ENCODE peak calls at places on chromosomes 16 and 17, in seven cellular contexts. O, C, T, G, H, L and W are unnamed samples.

GRCh38 chr16:54366943-54367342 is 80.4 kb upstream of the IRX3 start:
- DNase-seq in L (no peak), C (no peak), G (no peak), T (no peak), H (no peak), O (no peak), W (no peak)

GRCh38 chr16:54245788-54246453 is 40.7 kb downstream of the IRX3 start:
- DNase-seq in H (no peak), T (no peak), O (no peak), L (no peak), C (no peak), G (no peak), W (no peak)

GRCh38 chr17:51479303-51479702 is 219.0 kb downstream of the UTP18 start:
- DNase-seq in G (no peak), C (no peak), L (no peak), O (no peak), T (no peak), H (no peak), W (no peak)

GRCh38 chr17:1367351-1367745 is 32.7 kb downstream of the YWHAE start:
- DNase-seq in C (no peak), G (no peak), H (peak), L (no peak), O (no peak), T (no peak), W (no peak)

GRCh38 chr17:82023447-82024241 is 539 bp downstream of the LRRC45 start:
- DNase-seq in G (peak), L (no peak), H (peak), C (no peak), O (peak), T (peak), W (no peak)

GRCh38 chr16:82507271-82507670 is 119.5 kb upstream of the CDH13 start:
- DNase-seq in L (no peak), G (no peak), C (peak), O (no peak), T (no peak), H (no peak), W (no peak)

GRCh38 chr16:50697881-50698767 is 4.7 kb downstream of the NOD2 start:
- DNase-seq in C (no peak), O (no peak), G (no peak), L (no peak), T (no peak), H (peak), W (peak)

GRCh38 chr16:3938843-3939624 is 58.5 kb upstream of the CREBBP start:
- DNase-seq in C (peak), H (peak), G (peak), L (peak), T (peak), O (peak), W (peak)

GRCh38 chr16:87725596-87726235 is 40.1 kb downstream of the KLHDC4 start:
- DNase-seq in C (no peak), O (no peak), G (no peak), H (peak), L (no peak), T (no peak), W (no peak)

GRCh38 chr17:68777856-68778694 is 176.9 kb upstream of the FAM20A start:
- DNase-seq in G (peak), L (no peak), C (no peak), H (no peak), O (no peak), T (no peak), W (no peak)

GRCh38 chr17:27558842-27559505 is 72.0 kb upstream of the LGALS9 start:
- DNase-seq in L (no peak), C (no peak), G (peak), O (no peak), H (no peak), T (no peak), W (no peak)

GRCh38 chr17:28727727-28728363 is 743 bp upstream of the NEK8 start:
- DNase-seq in O (peak), T (peak), L (peak), C (peak), H (peak), G (peak), W (peak)

DNA sequence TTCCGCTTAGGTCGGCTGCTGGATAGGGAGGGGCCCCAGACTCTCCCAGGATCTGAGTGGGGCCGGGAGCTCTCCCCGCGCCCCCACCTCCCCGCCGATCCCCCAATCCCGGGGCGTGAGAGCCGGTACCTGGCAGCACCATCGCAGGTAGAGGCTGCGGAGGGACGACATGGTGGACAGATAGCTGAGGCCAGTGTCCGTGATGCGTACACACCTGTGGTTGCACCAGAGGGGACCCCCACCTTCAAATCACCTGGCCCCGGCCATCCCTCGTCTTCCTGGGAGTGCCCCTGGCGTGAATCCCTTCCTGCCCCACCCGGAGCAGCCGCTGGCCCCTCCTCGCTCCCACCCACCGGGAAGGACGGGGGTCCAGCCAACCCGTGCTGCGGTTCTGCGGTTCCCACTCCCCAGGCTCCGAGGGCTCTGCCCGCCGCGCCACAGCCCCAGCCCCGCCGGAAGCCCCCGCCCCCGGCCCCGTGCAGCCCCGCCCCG is 4.7 kb upstream of the WDR24 start:
- DNase-seq in L (no peak), T (no peak), G (no peak), H (no peak), O (no peak), C (no peak), W (no peak)
- H3K4me2 ChIP-seq in L (peak), T (peak), G (peak), H (no peak), O (no peak), C (peak), W (no peak)

DNA sequence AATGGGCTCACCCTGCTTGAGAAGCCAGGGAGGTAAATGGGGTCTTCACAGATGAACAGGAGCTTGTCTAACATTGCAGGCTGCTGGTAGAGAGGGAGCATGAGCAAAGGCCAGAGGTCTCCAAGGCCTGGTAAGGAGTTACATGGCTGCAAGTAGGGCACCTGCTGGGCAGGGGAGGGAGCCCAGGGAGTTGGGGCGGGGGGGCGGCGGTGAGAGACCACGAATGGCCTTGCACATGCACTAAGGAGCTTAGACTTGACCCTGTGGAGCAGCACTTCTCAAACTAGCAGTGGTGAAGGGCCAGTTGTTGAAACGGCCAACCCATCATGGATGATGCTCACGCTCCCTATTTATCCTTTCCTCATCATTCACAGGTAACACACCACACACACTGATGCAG is 38.4 kb downstream of the ERN1 start:
- DNase-seq in T (no peak), G (no peak), O (no peak), L (no peak), C (no peak), H (no peak), W (no peak)
- H3K4me2 ChIP-seq in T (peak), G (no peak), O (no peak), L (no peak), C (no peak), H (no peak), W (no peak)

DNA sequence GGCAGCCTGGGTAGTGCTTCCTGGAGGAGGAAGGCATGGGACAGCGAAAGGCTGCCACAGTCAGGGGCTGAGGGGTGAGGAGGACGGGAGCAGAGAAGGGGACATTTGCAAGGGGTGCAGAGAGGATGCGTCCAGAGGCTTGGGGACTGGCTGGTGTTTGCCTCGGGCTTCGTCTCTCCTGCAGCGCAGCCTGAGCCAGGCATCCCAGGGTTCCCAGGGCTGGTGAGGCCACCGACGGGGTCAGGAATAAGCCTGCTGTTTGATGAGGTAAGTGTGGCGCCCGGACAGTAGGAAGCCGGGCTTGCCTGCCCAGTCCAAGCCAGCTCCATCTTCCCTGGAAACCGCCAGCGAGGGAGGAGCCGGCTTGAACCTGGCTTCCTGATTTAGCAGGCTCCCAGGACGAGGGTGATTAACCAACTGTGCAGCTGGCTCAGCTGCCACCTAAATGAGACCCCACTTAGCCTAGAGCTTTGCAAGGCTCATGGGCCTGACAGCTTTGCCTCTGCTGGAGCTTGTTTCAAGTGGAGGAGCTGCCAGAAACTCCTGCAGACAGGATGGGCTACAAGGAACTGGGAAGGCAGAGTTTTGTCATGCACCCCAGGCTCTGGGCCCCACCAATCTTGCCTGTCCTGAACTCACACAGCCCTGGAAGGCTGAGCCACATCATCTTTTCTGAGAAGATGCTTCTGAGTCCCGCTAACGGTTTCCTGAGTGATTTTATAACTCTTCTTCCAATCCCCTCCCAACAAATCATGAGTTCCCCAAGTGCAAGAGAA is 47.6 kb downstream of the PITPNM3 start:
- DNase-seq in H (no peak), T (no peak), G (no peak), C (peak), O (no peak), L (no peak), W (no peak)
- H3K4me2 ChIP-seq in H (no peak), T (no peak), G (no peak), C (no peak), O (no peak), L (no peak), W (no peak)

GRCh38 chr16:31476305-31477219 is 4.6 kb downstream of the TGFB1I1 start:
- DNase-seq in O (peak), T (no peak), C (peak), L (no peak), H (no peak), G (peak), W (no peak)
- H3K4me2 ChIP-seq in O (peak), T (peak), C (peak), L (peak), H (no peak), G (peak), W (no peak)

DNA sequence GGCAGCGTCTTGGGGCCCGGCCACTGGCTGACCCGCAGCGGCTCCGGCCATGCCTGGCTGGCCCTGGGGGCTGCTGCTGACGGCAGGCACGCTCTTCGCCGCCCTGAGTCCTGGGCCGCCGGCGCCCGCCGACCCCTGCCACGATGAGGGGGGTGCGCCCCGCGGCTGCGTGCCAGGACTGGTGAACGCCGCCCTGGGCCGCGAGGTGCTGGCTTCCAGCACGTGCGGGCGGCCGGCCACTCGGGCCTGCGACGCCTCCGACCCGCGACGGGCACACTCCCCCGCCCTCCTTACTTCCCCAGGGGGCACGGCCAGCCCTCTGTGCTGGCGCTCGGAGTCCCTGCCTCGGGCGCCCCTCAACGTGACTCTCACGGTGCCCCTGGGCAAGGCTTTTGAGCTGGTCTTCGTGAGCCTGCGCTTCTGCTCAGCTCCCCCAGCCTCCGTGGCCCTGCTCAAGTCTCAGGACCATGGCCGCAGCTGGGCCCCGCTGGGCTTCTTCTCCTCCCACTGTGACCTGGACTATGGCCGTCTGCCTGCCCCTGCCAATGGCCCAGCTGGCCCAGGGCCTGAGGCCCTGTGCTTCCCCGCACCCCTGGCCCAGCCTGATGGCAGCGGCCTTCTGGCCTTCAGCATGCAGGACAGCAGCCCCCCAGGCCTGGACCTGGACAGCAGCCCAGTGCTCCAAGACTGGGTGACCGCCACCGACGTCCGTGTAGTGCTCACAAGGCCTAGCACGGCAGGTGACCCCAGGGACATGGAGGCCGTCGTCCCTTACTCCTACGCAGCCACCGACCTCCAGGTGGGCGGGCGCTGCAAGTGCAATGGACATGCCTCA is 773 bp downstream of the NTN3 start:
- DNase-seq in T (no peak), L (no peak), H (no peak), O (no peak), G (no peak), C (no peak), W (no peak)
- H3K4me2 ChIP-seq in T (peak), L (peak), H (peak), O (no peak), G (peak), C (no peak), W (no peak)

GRCh38 chr17:44558349-44559287 is 1.3 kb downstream of the FZD2 start:
- DNase-seq in O (no peak), G (no peak), L (no peak), T (no peak), C (peak), H (peak), W (no peak)
- H3K4me2 ChIP-seq in O (peak), G (peak), L (peak), T (peak), C (peak), H (peak), W (no peak)

DNA sequence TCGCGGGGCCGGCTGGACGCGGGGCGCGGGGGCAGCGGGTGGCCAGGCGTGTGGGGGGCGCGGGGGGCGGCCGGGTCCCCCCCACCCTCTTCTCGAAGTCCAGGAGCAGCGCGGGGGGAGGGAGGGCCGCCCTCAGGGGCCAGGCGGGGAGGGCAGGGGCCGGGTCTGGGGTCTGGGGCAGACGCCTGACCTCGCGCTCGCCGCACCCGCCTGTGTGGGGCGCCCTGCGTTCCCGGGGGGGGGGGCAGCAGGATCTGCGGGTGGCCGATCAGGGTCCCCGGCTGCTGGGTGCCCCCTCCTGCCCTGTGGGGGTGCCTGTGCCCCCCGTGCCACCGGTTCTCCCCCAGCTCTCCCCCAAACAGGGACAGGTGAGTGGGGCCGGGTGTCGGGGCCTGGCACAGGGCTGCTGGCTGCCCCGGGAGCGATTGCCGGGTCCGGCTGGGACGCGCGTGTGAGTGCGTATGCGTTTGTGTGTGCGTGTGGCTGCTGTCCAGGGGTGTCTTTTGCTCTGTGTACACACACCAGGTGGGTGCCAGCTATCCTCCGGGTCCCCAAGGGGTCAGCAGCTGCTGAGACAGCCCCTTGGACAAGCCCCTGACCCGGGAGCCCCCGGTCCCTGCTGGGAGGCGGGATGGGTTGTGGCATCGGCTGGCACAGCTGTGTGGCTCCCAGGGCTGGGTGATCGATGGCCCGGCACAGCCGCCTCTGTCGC is 663 bp downstream of the PRR35 start:
- DNase-seq in T (no peak), C (no peak), G (no peak), H (no peak), L (no peak), O (no peak), W (no peak)
- H3K4me2 ChIP-seq in T (no peak), C (no peak), G (no peak), H (no peak), L (peak), O (no peak), W (no peak)

GRCh38 chr16:89318430-89318758 is 100.9 kb downstream of the ZNF778 start:
- DNase-seq in H (no peak), G (no peak), T (no peak), L (no peak), O (no peak), C (no peak), W (no peak)
- H3K4me2 ChIP-seq in H (no peak), G (no peak), T (no peak), L (no peak), O (peak), C (no peak), W (no peak)